ENCODE peak calls at places on chromosomes 2 and 18, in four cellular contexts. L is A549, W is HepG2, I is pancreas. Q is an unnamed sample.
A peak's percentile ranks its signal among the peaks of the same experiment; 100 is the strongest.

GRCh38 chr18:79549638-79550000 is 130.0 kb upstream of the CTDP1 start:
- DNase-seq in L (no peak), W (no peak), I (no peak), Q (no peak)

GRCh38 chr2:38823386-38823785 is 45.4 kb downstream of the GEMIN6 start:
- DNase-seq in L (no peak), W (no peak), I (no peak), Q (no peak)

GRCh38 chr2:138042311-138042710 is 78.0 kb downstream of the HNMT start:
- DNase-seq in L (no peak), W (no peak), I (no peak), Q (no peak)

GRCh38 chr18:44733069-44733753 is 52.5 kb downstream of the SETBP1 start:
- DNase-seq in L (peak; percentile 10), W (no peak), I (no peak), Q (no peak)

GRCh38 chr2:24050041-24050655 is 607 bp downstream of the FKBP1B start:
- DNase-seq in L (no peak), W (peak; percentile 28), I (peak; percentile 71), Q (peak; percentile 32)

GRCh38 chr18:58819051-58819450 is 45.6 kb upstream of the ZNF532 start:
- DNase-seq in L (no peak), W (no peak), I (no peak), Q (no peak)

GRCh38 chr2:181393472-181393871 is 63.7 kb upstream of the ITGA4 start:
- DNase-seq in L (peak; percentile 7), W (peak; percentile 18), I (no peak), Q (no peak)

GRCh38 chr2:29322011-29322410 is 206.8 kb downstream of the CLIP4 start:
- DNase-seq in L (no peak), W (no peak), I (no peak), Q (no peak)

GRCh38 chr2:127810637-127811396 is at the start of gene WDR33:
- DNase-seq in L (peak; percentile 96), W (peak; percentile 94), I (peak; percentile 94), Q (peak; percentile 97)

GRCh38 chr2:209642146-209642815 is 129.4 kb upstream of the UNC80 start:
- DNase-seq in L (no peak), W (no peak), I (no peak), Q (no peak)

DNA sequence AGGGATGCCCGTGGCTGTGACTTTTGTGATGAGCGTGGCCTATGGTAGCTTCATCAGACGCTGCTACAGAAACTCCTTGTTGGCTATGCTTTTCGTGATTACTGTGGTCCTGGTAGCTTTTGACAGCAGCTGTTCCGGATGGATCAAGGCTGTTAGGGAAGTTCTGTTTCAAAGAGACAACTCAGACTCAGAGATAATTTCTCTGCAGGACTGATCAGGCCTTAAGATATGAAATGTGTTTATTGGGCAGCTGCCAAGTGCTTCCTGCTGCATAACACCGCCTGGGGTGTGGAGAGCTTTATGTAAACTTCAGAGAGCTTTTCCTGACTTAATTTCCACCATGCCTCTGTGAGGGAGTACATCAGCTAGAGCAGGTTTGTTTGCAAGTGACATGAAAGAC is 243.8 kb downstream of the TSN start:
- DNase-seq in L (no peak), W (no peak), I (no peak), Q (peak; percentile 50)
- H3K4me1 ChIP-seq in L (no peaks in the 10 kb centered on the region), W (no peaks in the 10 kb centered on the region), I (no peaks in the 10 kb centered on the region), Q (peaks cover 4% of the 10 kb centered on the region)

GRCh38 chr2:36406296-36406695 is 50.7 kb downstream of the CRIM1 start:
- DNase-seq in L (no peak), W (no peak), I (no peak), Q (no peak)

GRCh38 chr2:36403675-36404230 is 48.2 kb downstream of the CRIM1 start:
- DNase-seq in L (peak; percentile 69), W (peak; percentile 65), I (no peak), Q (no peak)

GRCh38 chr2:36404754-36405153 is 49.2 kb downstream of the CRIM1 start:
- DNase-seq in L (no peak), W (no peak), I (no peak), Q (no peak)

GRCh38 chr2:36404312-36404711 is 48.7 kb downstream of the CRIM1 start:
- DNase-seq in L (no peak), W (no peak), I (no peak), Q (no peak)

GRCh38 chr2:36405183-36405582 is 49.6 kb downstream of the CRIM1 start:
- DNase-seq in L (no peak), W (no peak), I (no peak), Q (no peak)
- H3K4me1 ChIP-seq in L (peaks cover 98% of the 10 kb centered on the region), W (peaks cover 20% of the 10 kb centered on the region), I (no peaks in the 10 kb centered on the region), Q (no peaks in the 10 kb centered on the region)

DNA sequence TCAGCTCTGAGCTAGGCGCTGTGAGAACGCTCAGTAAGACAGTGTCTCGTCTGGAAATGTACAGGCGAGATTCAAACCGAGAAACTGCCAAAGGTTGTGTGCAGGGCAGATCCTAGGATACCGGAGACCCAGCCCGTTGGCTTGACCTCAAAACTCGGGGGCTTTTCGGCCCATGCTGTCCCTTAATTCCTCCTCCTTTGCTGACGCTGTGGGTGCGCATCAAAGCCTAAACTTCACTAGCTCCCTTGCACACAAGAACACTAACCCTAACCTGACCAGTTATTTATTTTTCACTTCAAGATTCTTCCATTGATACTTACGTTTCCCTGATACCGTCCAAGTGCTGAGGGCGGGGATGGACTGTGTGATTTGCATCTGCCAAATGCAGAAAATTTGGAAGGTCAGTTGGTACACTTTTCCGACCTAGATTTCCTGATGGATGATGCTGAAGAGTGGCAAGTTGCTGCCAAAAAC is 1.0 kb upstream of the AAK1 start:
- DNase-seq in L (no peak), W (no peak), I (no peak), Q (no peak)
- H3K4me1 ChIP-seq in L (peaks cover 38% of the 10 kb centered on the region), W (peaks cover 43% of the 10 kb centered on the region), I (no peaks in the 10 kb centered on the region), Q (peaks cover 26% of the 10 kb centered on the region)

DNA sequence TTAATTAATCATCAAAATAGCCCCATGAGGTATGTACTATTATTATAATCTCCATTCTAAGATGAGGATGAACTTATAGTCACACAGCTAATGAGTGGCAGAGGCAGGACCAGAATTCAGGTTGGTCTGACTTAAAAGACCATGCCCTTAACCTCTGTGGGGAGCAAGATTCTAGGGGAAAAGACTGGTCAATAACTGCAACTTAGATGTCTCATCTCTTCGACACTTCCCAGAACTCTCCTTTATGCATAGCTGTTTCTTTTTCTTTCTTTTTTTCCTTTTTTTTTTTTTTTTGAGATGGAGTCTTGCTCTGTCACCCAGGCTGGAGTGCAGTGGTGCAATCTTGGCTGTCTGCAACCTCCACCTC is 66.3 kb upstream of the RTN4 start:
- DNase-seq in L (no peak), W (no peak), I (no peak), Q (no peak)
- H3K4me1 ChIP-seq in L (peaks cover 54% of the 10 kb centered on the region), W (peaks cover 31% of the 10 kb centered on the region), I (no peaks in the 10 kb centered on the region), Q (peaks cover 30% of the 10 kb centered on the region)

DNA sequence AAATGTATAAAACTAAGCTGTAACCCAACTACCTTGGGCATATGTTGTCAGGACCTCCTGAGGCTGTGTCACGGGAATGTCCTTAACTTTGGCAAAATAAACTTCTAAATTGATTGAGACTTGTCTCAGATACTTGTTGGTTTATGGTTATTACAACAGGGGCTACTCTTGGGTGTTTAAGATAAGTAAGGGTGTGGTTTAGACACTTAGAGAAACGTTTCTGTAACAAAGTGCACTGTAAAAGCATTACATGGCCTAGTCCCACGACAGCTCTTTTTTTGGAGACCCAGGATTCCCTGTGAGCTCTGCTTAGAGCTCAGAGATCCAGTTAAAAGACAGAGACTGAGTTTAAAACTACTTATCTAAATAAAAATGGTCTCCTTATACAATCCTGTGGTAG is 32.3 kb upstream of the LIPG start:
- DNase-seq in L (no peak), W (no peak), I (no peak), Q (no peak)
- H3K4me1 ChIP-seq in L (peaks cover 6% of the 10 kb centered on the region), W (peaks cover 15% of the 10 kb centered on the region), I (no peaks in the 10 kb centered on the region), Q (peaks cover 13% of the 10 kb centered on the region)